ENCODE peak calls at places on chromosomes 1 and 21, in four cellular contexts. One of them, this sample, is unnamed.

GRCh38 chr1:67889466-67889865 is 56.2 kb upstream of the GNG12 start:
- DNase-seq in K562: no peak
- DNase-seq in GM12878: no peak
- DNase-seq in HL-60: no peak
- DNase-seq in this sample: no peak

GRCh38 chr1:205505076-205505729 is 734 bp downstream of the CDK18 start:
- DNase-seq in K562: no peak
- DNase-seq in GM12878: no peak
- DNase-seq in HL-60: no peak
- DNase-seq in this sample: no peak

GRCh38 chr1:35717911-35718476 is 690 bp downstream of the C1orf216 start:
- DNase-seq in HL-60: peak
- DNase-seq in GM12878: no peak
- DNase-seq in K562: peak
- DNase-seq in this sample: no peak

GRCh38 chr1:154607084-154607747 is 770 bp downstream of the ADAR start:
- DNase-seq in GM12878: no peak
- DNase-seq in HL-60: no peak
- DNase-seq in K562: no peak
- DNase-seq in this sample: no peak

GRCh38 chr1:205598841-205599666 is 32.8 kb downstream of the ELK4 start:
- DNase-seq in K562: no peak
- DNase-seq in HL-60: no peak
- DNase-seq in GM12878: no peak
- DNase-seq in this sample: no peak

GRCh38 chr1:187092104-187092503 is 263.4 kb downstream of the PLA2G4A start:
- DNase-seq in GM12878: no peak
- DNase-seq in HL-60: no peak
- DNase-seq in K562: no peak
- DNase-seq in this sample: no peak

GRCh38 chr1:27577504-27578188 is 26.3 kb downstream of the AHDC1 start:
- DNase-seq in K562: no peak
- DNase-seq in GM12878: no peak
- DNase-seq in HL-60: no peak
- DNase-seq in this sample: no peak

GRCh38 chr1:30319765-30320580 is 403.4 kb downstream of the MATN1 start:
- DNase-seq in K562: no peak
- DNase-seq in GM12878: no peak
- DNase-seq in HL-60: no peak
- DNase-seq in this sample: no peak

GRCh38 chr1:167328762-167329483 is 108.2 kb downstream of the POU2F1 start:
- DNase-seq in HL-60: no peak
- DNase-seq in GM12878: peak
- DNase-seq in K562: peak
- DNase-seq in this sample: no peak

GRCh38 chr1:175870217-175870616 is 126.8 kb upstream of the TNR start:
- DNase-seq in GM12878: no peak
- DNase-seq in K562: no peak
- DNase-seq in HL-60: no peak
- DNase-seq in this sample: no peak

GRCh38 chr1:94989911-94990463 is 63.1 kb upstream of the CNN3 start:
- DNase-seq in HL-60: no peak
- DNase-seq in K562: no peak
- DNase-seq in GM12878: no peak
- DNase-seq in this sample: no peak

GRCh38 chr1:89540406-89540970 is 15.9 kb downstream of the LRRC8B start:
- DNase-seq in K562: peak
- DNase-seq in HL-60: no peak
- DNase-seq in GM12878: no peak
- DNase-seq in this sample: no peak

GRCh38 chr1:58779837-58780585 is 3.8 kb downstream of the JUN start:
- DNase-seq in GM12878: no peak
- DNase-seq in K562: no peak
- DNase-seq in HL-60: no peak
- DNase-seq in this sample: no peak

GRCh38 chr1:166479052-166479631 is 312.3 kb upstream of the FAM78B start:
- DNase-seq in HL-60: peak
- DNase-seq in GM12878: no peak
- DNase-seq in K562: peak
- DNase-seq in this sample: no peak

GRCh38 chr1:161382214-161383019 is 14.7 kb upstream of the CFAP126 start:
- DNase-seq in GM12878: no peak
- DNase-seq in K562: peak
- DNase-seq in HL-60: peak
- DNase-seq in this sample: no peak

GRCh38 chr1:221394011-221394544 is 347.8 kb downstream of the DUSP10 start:
- DNase-seq in GM12878: no peak
- DNase-seq in HL-60: no peak
- DNase-seq in K562: no peak
- DNase-seq in this sample: no peak

GRCh38 chr1:94819945-94820746 is at the start of gene SLC44A3:
- DNase-seq in K562: no peak
- DNase-seq in GM12878: no peak
- DNase-seq in HL-60: no peak
- DNase-seq in this sample: peak

GRCh38 chr1:9481048-9481447 is 58.2 kb upstream of the SLC25A33 start:
- DNase-seq in HL-60: no peak
- DNase-seq in GM12878: no peak
- DNase-seq in K562: no peak
- DNase-seq in this sample: no peak

GRCh38 chr1:183300395-183300794 is 114.3 kb downstream of the LAMC2 start:
- DNase-seq in GM12878: no peak
- DNase-seq in HL-60: no peak
- DNase-seq in K562: no peak
- DNase-seq in this sample: no peak

GRCh38 chr1:17466359-17466758 is 26.9 kb upstream of the RCC2 start:
- DNase-seq in K562: no peak
- DNase-seq in GM12878: no peak
- DNase-seq in HL-60: no peak
- DNase-seq in this sample: no peak

GRCh38 chr21:33949516-33950424 is 34.2 kb upstream of the ATP5PO start:
- DNase-seq in K562: no peak
- DNase-seq in GM12878: peak
- DNase-seq in HL-60: no peak
- DNase-seq in this sample: no peak

GRCh38 chr1:226568077-226568831 is 19.7 kb downstream of the STUM start:
- DNase-seq in GM12878: no peak
- DNase-seq in K562: peak
- DNase-seq in HL-60: no peak
- DNase-seq in this sample: no peak

GRCh38 chr1:229627003-229627402 is 956 bp downstream of the URB2 start:
- DNase-seq in GM12878: no peak
- DNase-seq in HL-60: no peak
- DNase-seq in K562: no peak
- DNase-seq in this sample: no peak

GRCh38 chr21:33296156-33296555 is 28.6 kb upstream of the IFNAR1 start:
- DNase-seq in HL-60: no peak
- DNase-seq in GM12878: no peak
- DNase-seq in K562: no peak
- DNase-seq in this sample: peak

GRCh38 chr1:65048325-65048724 is 82.0 kb upstream of the JAK1 start:
- DNase-seq in K562: no peak
- DNase-seq in GM12878: no peak
- DNase-seq in HL-60: no peak
- DNase-seq in this sample: no peak

GRCh38 chr1:40385437-40386310 is 12.1 kb downstream of the SMAP2 start:
- DNase-seq in GM12878: peak
- DNase-seq in K562: peak
- DNase-seq in HL-60: no peak
- DNase-seq in this sample: no peak

GRCh38 chr1:166840309-166841302 is 1.3 kb downstream of the POGK start:
- DNase-seq in K562: peak
- DNase-seq in HL-60: no peak
- DNase-seq in GM12878: no peak
- DNase-seq in this sample: no peak

GRCh38 chr1:69123486-69123885 is 444.2 kb upstream of the LRRC7 start:
- DNase-seq in HL-60: no peak
- DNase-seq in K562: no peak
- DNase-seq in GM12878: no peak
- DNase-seq in this sample: no peak
- TF ChIP-seq SPI1 in HL-60: no peak
- TF ChIP-seq SPI1 in K562: no peak
- TF ChIP-seq SPI1 in GM12878: no peak
- TF ChIP-seq SPI1 in this sample: no peak

GRCh38 chr1:6246497-6247295 is 2.7 kb downstream of the HES3 start:
- DNase-seq in K562: peak
- DNase-seq in GM12878: no peak
- DNase-seq in HL-60: peak
- DNase-seq in this sample: peak
- TF ChIP-seq POLR2AphosphoS5 in K562: no peak
- TF ChIP-seq POLR2AphosphoS5 in GM12878: no peak
- TF ChIP-seq POLR2AphosphoS5 in HL-60: no peak
- TF ChIP-seq POLR2AphosphoS5 in this sample: no peak

DNA sequence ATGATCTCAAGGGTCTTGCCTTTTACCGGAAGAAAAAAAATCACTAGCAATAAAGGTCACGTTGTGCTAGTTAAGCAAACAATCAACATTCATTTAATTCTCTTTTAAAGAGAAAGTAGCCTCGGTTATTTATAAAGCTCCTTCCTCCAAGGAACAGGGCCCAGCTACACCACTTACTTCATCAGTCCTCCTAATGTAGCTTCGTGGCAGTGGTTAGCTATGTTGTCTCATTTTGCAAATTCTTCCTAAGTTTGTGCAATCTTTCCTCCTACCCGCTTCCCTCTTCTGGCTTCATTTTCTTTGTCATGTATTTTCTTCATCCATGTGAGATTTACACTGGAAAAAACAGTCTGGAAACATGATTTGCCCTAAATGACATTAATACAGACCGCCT is 554.2 kb downstream of the NUF2 start:
- DNase-seq in HL-60: no peak
- DNase-seq in GM12878: no peak
- DNase-seq in K562: no peak
- DNase-seq in this sample: no peak
- TF ChIP-seq SPI1 in HL-60: no peak
- TF ChIP-seq SPI1 in GM12878: no peak
- TF ChIP-seq SPI1 in K562: no peak
- TF ChIP-seq SPI1 in this sample: no peak

GRCh38 chr1:54577612-54578011 is 29.6 kb downstream of the ACOT11 start:
- DNase-seq in HL-60: no peak
- DNase-seq in K562: peak
- DNase-seq in GM12878: no peak
- DNase-seq in this sample: no peak
- TF ChIP-seq POLR2AphosphoS5 in HL-60: no peak
- TF ChIP-seq POLR2AphosphoS5 in K562: no peak
- TF ChIP-seq POLR2AphosphoS5 in GM12878: no peak
- TF ChIP-seq POLR2AphosphoS5 in this sample: no peak

GRCh38 chr1:119314001-119314796 is 54.4 kb upstream of the HAO2 start:
- DNase-seq in GM12878: no peak
- DNase-seq in K562: no peak
- DNase-seq in HL-60: no peak
- DNase-seq in this sample: no peak
- TF ChIP-seq SPI1 in GM12878: no peak
- TF ChIP-seq SPI1 in K562: no peak
- TF ChIP-seq SPI1 in HL-60: no peak
- TF ChIP-seq SPI1 in this sample: no peak

GRCh38 chr1:84159533-84160240 is 15.6 kb downstream of the PRKACB start:
- DNase-seq in K562: no peak
- DNase-seq in HL-60: no peak
- DNase-seq in GM12878: no peak
- DNase-seq in this sample: no peak

GRCh38 chr1:84155517-84155916 is 11.4 kb downstream of the PRKACB start:
- DNase-seq in GM12878: no peak
- DNase-seq in K562: no peak
- DNase-seq in HL-60: no peak
- DNase-seq in this sample: no peak

GRCh38 chr1:84152649-84153056 is 8.6 kb downstream of the PRKACB start:
- DNase-seq in K562: no peak
- DNase-seq in HL-60: no peak
- DNase-seq in GM12878: peak
- DNase-seq in this sample: no peak

GRCh38 chr1:84156210-84156621 is 12.1 kb downstream of the PRKACB start:
- DNase-seq in K562: no peak
- DNase-seq in GM12878: no peak
- DNase-seq in HL-60: no peak
- DNase-seq in this sample: no peak
- TF ChIP-seq POLR2AphosphoS5 in K562: no peak
- TF ChIP-seq POLR2AphosphoS5 in GM12878: no peak
- TF ChIP-seq POLR2AphosphoS5 in HL-60: no peak
- TF ChIP-seq POLR2AphosphoS5 in this sample: no peak

This sample was measured in GM12891.